ENCODE peak calls at places on chromosomes 7 and 10, in seven cellular contexts. One of them, this sample, is unnamed.

GRCh38 chr7:17611611-17612010 is 313.2 kb downstream of the AHR start:
- DNase-seq in HCT116: no peak
- DNase-seq in H1: no peak
- DNase-seq in K562: no peak
- DNase-seq in HepG2: no peak
- DNase-seq in GM12878: no peak
- DNase-seq in SK-N-SH: no peak
- DNase-seq in this sample: no peak

GRCh38 chr10:89209718-89210117 is 2.6 kb upstream of the CH25H start:
- DNase-seq in HCT116: no peak
- DNase-seq in H1: no peak
- DNase-seq in K562: no peak
- DNase-seq in HepG2: no peak
- DNase-seq in GM12878: no peak
- DNase-seq in SK-N-SH: no peak
- DNase-seq in this sample: no peak

GRCh38 chr7:96224682-96225081 is 97.2 kb downstream of the SLC25A13 start:
- DNase-seq in HCT116: no peak
- DNase-seq in H1: no peak
- DNase-seq in K562: no peak
- DNase-seq in HepG2: peak; percentile 16
- DNase-seq in GM12878: no peak
- DNase-seq in SK-N-SH: peak; percentile 51
- DNase-seq in this sample: no peak

GRCh38 chr7:157896774-157897555 is 560.2 kb downstream of the DNAJB6 start:
- DNase-seq in HCT116: no peak
- DNase-seq in H1: no peak
- DNase-seq in K562: no peak
- DNase-seq in HepG2: no peak
- DNase-seq in GM12878: no peak
- DNase-seq in SK-N-SH: no peak
- DNase-seq in this sample: no peak

GRCh38 chr7:83413425-83413824 is 235.5 kb downstream of the SEMA3E start:
- DNase-seq in HCT116: no peak
- DNase-seq in H1: no peak
- DNase-seq in K562: no peak
- DNase-seq in HepG2: no peak
- DNase-seq in GM12878: no peak
- DNase-seq in SK-N-SH: no peak
- DNase-seq in this sample: no peak

GRCh38 chr7:87316846-87317545 is 28.5 kb upstream of the CROT start:
- DNase-seq in HCT116: no peak
- DNase-seq in H1: no peak
- DNase-seq in K562: no peak
- DNase-seq in HepG2: peak; percentile 11
- DNase-seq in GM12878: no peak
- DNase-seq in SK-N-SH: no peak
- DNase-seq in this sample: peak; percentile 56

GRCh38 chr10:101062231-101063161 is 707 bp downstream of the KAZALD1 start:
- DNase-seq in HCT116: no peak
- DNase-seq in H1: no peak
- DNase-seq in K562: peak; percentile 62
- DNase-seq in HepG2: peak; percentile 68
- DNase-seq in GM12878: no peak
- DNase-seq in SK-N-SH: peak; percentile 59
- DNase-seq in this sample: peak; percentile 72

GRCh38 chr7:93717217-93717900 is 142.8 kb upstream of the CALCR start:
- DNase-seq in HCT116: no peak
- DNase-seq in H1: no peak
- DNase-seq in K562: no peak
- DNase-seq in HepG2: no peak
- DNase-seq in GM12878: no peak
- DNase-seq in SK-N-SH: no peak
- DNase-seq in this sample: no peak

GRCh38 chr7:114533151-114533550 is 118.5 kb downstream of the FOXP2 start:
- DNase-seq in HCT116: no peak
- DNase-seq in H1: no peak
- DNase-seq in K562: no peak
- DNase-seq in HepG2: no peak
- DNase-seq in GM12878: no peak
- DNase-seq in SK-N-SH: no peak
- DNase-seq in this sample: no peak

GRCh38 chr10:1274098-1274745 is 218.0 kb downstream of the WDR37 start:
- DNase-seq in HCT116: no peak
- DNase-seq in H1: no peak
- DNase-seq in K562: no peak
- DNase-seq in HepG2: no peak
- DNase-seq in GM12878: no peak
- DNase-seq in SK-N-SH: no peak
- DNase-seq in this sample: no peak

GRCh38 chr7:67875558-67875957 is 878.9 kb downstream of the TYW1 start:
- DNase-seq in HCT116: no peak
- DNase-seq in H1: no peak
- DNase-seq in K562: no peak
- DNase-seq in HepG2: no peak
- DNase-seq in GM12878: no peak
- DNase-seq in SK-N-SH: no peak
- DNase-seq in this sample: no peak

GRCh38 chr10:77165445-77166316 is 471.9 kb downstream of the KCNMA1 start:
- DNase-seq in HCT116: peak; percentile 51
- DNase-seq in H1: peak; percentile 41
- DNase-seq in K562: peak; percentile 54
- DNase-seq in HepG2: peak; percentile 40
- DNase-seq in GM12878: peak; percentile 24
- DNase-seq in SK-N-SH: peak; percentile 54
- DNase-seq in this sample: peak; percentile 88

GRCh38 chr10:89114846-89115625 is 92.1 kb downstream of the CH25H start:
- DNase-seq in HCT116: no peak
- DNase-seq in H1: no peak
- DNase-seq in K562: no peak
- DNase-seq in HepG2: no peak
- DNase-seq in GM12878: no peak
- DNase-seq in SK-N-SH: no peak
- DNase-seq in this sample: no peak

GRCh38 chr10:26296351-26296750 is 79.8 kb downstream of the GAD2 start:
- DNase-seq in HCT116: no peak
- DNase-seq in H1: no peak
- DNase-seq in K562: no peak
- DNase-seq in HepG2: no peak
- DNase-seq in GM12878: no peak
- DNase-seq in SK-N-SH: no peak
- DNase-seq in this sample: no peak

GRCh38 chr10:28367865-28368541 is 65.1 kb upstream of the MPP7 start:
- DNase-seq in HCT116: no peak
- DNase-seq in H1: no peak
- DNase-seq in K562: no peak
- DNase-seq in HepG2: no peak
- DNase-seq in GM12878: peak; percentile 68
- DNase-seq in SK-N-SH: no peak
- DNase-seq in this sample: no peak

GRCh38 chr10:77598606-77599005 is 39.0 kb downstream of the KCNMA1 start:
- DNase-seq in HCT116: no peak
- DNase-seq in H1: no peak
- DNase-seq in K562: no peak
- DNase-seq in HepG2: no peak
- DNase-seq in GM12878: no peak
- DNase-seq in SK-N-SH: no peak
- DNase-seq in this sample: no peak

GRCh38 chr7:7223250-7223649 is 40.9 kb downstream of the C1GALT1 start:
- DNase-seq in HCT116: no peak
- DNase-seq in H1: no peak
- DNase-seq in K562: no peak
- DNase-seq in HepG2: no peak
- DNase-seq in GM12878: no peak
- DNase-seq in SK-N-SH: no peak
- DNase-seq in this sample: no peak

GRCh38 chr7:7226407-7226806 is 44.1 kb downstream of the C1GALT1 start:
- DNase-seq in HCT116: no peak
- DNase-seq in H1: no peak
- DNase-seq in K562: no peak
- DNase-seq in HepG2: no peak
- DNase-seq in GM12878: no peak
- DNase-seq in SK-N-SH: no peak
- DNase-seq in this sample: no peak

GRCh38 chr7:7220821-7221220 is 38.5 kb downstream of the C1GALT1 start:
- DNase-seq in HCT116: no peak
- DNase-seq in H1: no peak
- DNase-seq in K562: no peak
- DNase-seq in HepG2: no peak
- DNase-seq in GM12878: no peak
- DNase-seq in SK-N-SH: no peak
- DNase-seq in this sample: no peak

GRCh38 chr7:7219216-7219615 is 36.9 kb downstream of the C1GALT1 start:
- DNase-seq in HCT116: no peak
- DNase-seq in H1: no peak
- DNase-seq in K562: no peak
- DNase-seq in HepG2: peak; percentile 42
- DNase-seq in GM12878: no peak
- DNase-seq in SK-N-SH: no peak
- DNase-seq in this sample: no peak

DNA sequence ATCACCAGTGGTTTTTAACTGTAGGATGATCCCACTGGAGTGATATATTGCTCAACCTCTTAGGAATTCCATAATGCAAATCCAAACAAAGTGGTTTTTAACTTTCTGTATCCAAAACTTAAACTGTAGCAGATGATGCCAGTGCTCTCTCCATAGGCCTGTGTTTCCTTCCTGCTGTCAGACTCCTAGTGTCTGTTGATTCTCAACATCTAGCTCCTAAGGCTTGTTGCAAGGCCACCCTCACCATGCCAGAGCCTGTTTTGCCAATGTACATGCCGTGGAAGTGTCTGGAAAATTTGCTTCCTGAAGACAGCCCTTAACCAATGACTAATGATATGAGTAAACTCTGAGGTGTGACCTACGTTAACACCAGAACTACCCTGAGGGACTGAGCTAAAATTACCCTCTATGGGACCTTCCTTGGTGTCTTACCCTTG is 39.3 kb downstream of the C1GALT1 start:
- DNase-seq in HCT116: peak; percentile 71
- DNase-seq in H1: no peak
- DNase-seq in K562: no peak
- DNase-seq in HepG2: no peak
- DNase-seq in GM12878: no peak
- DNase-seq in SK-N-SH: peak; percentile 60
- DNase-seq in this sample: no peak
- TF ChIP-seq JUND in HCT116: peak; percentile 69
- TF ChIP-seq JUND in H1: no peak
- TF ChIP-seq JUND in K562: no peak
- TF ChIP-seq JUND in HepG2: no peak
- TF ChIP-seq JUND in GM12878: no peak
- TF ChIP-seq JUND in SK-N-SH: peak; percentile 36
- TF ChIP-seq JUND in this sample: no peak

GRCh38 chr10:3757638-3758490 is 27.1 kb downstream of the KLF6 start:
- DNase-seq in HCT116: no peak
- DNase-seq in H1: no peak
- DNase-seq in K562: no peak
- DNase-seq in HepG2: no peak
- DNase-seq in GM12878: peak; percentile 82
- DNase-seq in SK-N-SH: peak; percentile 82
- DNase-seq in this sample: no peak
- TF ChIP-seq JUND in HCT116: no peak
- TF ChIP-seq JUND in H1: no peak
- TF ChIP-seq JUND in K562: no peak
- TF ChIP-seq JUND in HepG2: no peak
- TF ChIP-seq JUND in GM12878: no peak
- TF ChIP-seq JUND in SK-N-SH: peak; percentile 60
- TF ChIP-seq JUND in this sample: no peak

GRCh38 chr10:34889004-34889869 is 74.1 kb upstream of the PARD3 start:
- DNase-seq in HCT116: no peak
- DNase-seq in H1: no peak
- DNase-seq in K562: no peak
- DNase-seq in HepG2: no peak
- DNase-seq in GM12878: no peak
- DNase-seq in SK-N-SH: no peak
- DNase-seq in this sample: no peak
- TF ChIP-seq JUND in HCT116: no peak
- TF ChIP-seq JUND in H1: no peak
- TF ChIP-seq JUND in K562: no peak
- TF ChIP-seq JUND in HepG2: no peak
- TF ChIP-seq JUND in GM12878: no peak
- TF ChIP-seq JUND in SK-N-SH: no peak
- TF ChIP-seq JUND in this sample: no peak

GRCh38 chr7:149494738-149495368 is 2.8 kb downstream of the ZNF746 start:
- DNase-seq in HCT116: no peak
- DNase-seq in H1: no peak
- DNase-seq in K562: no peak
- DNase-seq in HepG2: peak; percentile 62
- DNase-seq in GM12878: no peak
- DNase-seq in SK-N-SH: no peak
- DNase-seq in this sample: no peak

GRCh38 chr7:149493366-149493765 is 4.2 kb downstream of the ZNF746 start:
- DNase-seq in HCT116: no peak
- DNase-seq in H1: no peak
- DNase-seq in K562: no peak
- DNase-seq in HepG2: no peak
- DNase-seq in GM12878: no peak
- DNase-seq in SK-N-SH: no peak
- DNase-seq in this sample: no peak

GRCh38 chr7:149497467-149498261 is at the start of gene ZNF746:
- DNase-seq in HCT116: peak; percentile 41
- DNase-seq in H1: peak; percentile 33
- DNase-seq in K562: peak; percentile 97
- DNase-seq in HepG2: peak; percentile 67
- DNase-seq in GM12878: peak; percentile 11
- DNase-seq in SK-N-SH: peak; percentile 99
- DNase-seq in this sample: peak; percentile 82

GRCh38 chr7:149496642-149497391 is 792 bp downstream of the ZNF746 start:
- DNase-seq in HCT116: no peak
- DNase-seq in H1: no peak
- DNase-seq in K562: peak; percentile 89
- DNase-seq in HepG2: no peak
- DNase-seq in GM12878: no peak
- DNase-seq in SK-N-SH: peak; percentile 79
- DNase-seq in this sample: peak; percentile 31

DNA sequence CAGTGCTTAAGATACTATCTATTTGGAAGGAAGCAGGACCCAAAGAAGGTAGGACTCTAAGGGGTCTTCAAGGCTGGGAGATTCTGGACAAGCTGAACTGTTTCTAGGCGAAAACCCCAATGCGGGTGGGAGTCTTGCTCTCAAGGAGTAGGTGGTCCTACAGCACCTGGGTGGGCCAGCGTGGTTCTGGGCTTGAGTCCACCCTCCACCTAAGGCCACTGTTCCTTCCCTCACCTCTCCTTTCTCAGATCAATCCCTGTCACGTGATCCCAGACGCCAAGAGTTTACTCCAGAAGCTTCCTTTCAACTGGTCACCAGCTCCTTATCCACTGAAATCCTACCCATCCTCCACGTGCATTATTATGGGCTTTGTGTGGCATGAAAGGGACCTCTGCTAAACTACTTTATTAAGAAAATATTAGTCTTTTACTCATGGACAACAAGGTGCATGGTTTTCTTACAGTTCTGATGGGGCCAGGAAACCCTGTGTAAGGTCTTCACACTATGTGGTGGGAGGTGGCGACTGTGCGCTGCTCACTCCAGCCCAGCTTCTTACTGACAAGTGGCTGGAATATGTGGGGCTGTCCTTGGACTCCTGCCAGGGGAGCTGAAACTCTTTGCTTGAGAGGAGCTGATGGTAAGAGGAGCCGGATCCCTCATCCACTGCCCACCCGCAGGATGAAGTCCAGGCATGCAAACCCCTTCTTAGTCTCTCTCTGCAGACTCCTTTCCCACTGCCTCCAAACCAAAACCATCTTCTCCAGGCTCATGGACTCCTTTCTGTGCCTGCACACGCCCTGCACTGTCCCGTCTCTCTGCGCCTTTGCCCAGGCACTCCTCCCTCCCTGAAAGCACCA is 1.6 kb downstream of the ZNF746 start:
- DNase-seq in HCT116: no peak
- DNase-seq in H1: no peak
- DNase-seq in K562: no peak
- DNase-seq in HepG2: peak; percentile 54
- DNase-seq in GM12878: no peak
- DNase-seq in SK-N-SH: peak; percentile 61
- DNase-seq in this sample: no peak
- TF ChIP-seq JUND in HCT116: no peak
- TF ChIP-seq JUND in H1: no peak
- TF ChIP-seq JUND in K562: no peak
- TF ChIP-seq JUND in HepG2: no peak
- TF ChIP-seq JUND in GM12878: no peak
- TF ChIP-seq JUND in SK-N-SH: no peak
- TF ChIP-seq JUND in this sample: no peak